ENCODE peak calls at places on chromosomes 11 and 22, in four cellular contexts. F is HCT116, X is K562, V is SK-N-SH. R is an unnamed sample.

GRCh38 chr22:19808873-19809478 is 45.7 kb downstream of the GNB1L start:
- DNase-seq in F (no peak), X (no peak), V (no peak), R (no peak)

GRCh38 chr11:34898474-34898873 is 17.7 kb downstream of the APIP start:
- DNase-seq in F (no peak), X (no peak), V (no peak), R (no peak)

GRCh38 chr11:118663929-118664328 is 15.5 kb downstream of the TREH start:
- DNase-seq in F (no peak), X (no peak), V (no peak), R (no peak)

GRCh38 chr11:118176400-118177134 is at the start of gene SCN2B:
- DNase-seq in F (no peak), X (peak; percentile 27), V (peak; percentile 78), R (no peak)

GRCh38 chr11:124535552-124536232 is 7.8 kb downstream of the OR8B12 start:
- DNase-seq in F (no peak), X (no peak), V (no peak), R (no peak)

GRCh38 chr11:85414175-85414574 is 213.0 kb downstream of the DLG2 start:
- DNase-seq in F (no peak), X (no peak), V (no peak), R (no peak)

GRCh38 chr11:73969991-73970800 is 12.4 kb downstream of the UCP2 start:
- DNase-seq in F (no peak), X (peak; percentile 31), V (peak; percentile 64), R (no peak)

GRCh38 chr11:76810151-76810853 is 27.1 kb downstream of the TSKU start:
- DNase-seq in F (peak; percentile 15), X (no peak), V (no peak), R (no peak)

GRCh38 chr11:123429336-123429735 is 733 bp upstream of the GRAMD1B start:
- DNase-seq in F (no peak), X (no peak), V (no peak), R (no peak)

GRCh38 chr11:16110862-16111261 is 245.5 kb downstream of the SOX6 start:
- DNase-seq in F (no peak), X (no peak), V (no peak), R (no peak)

GRCh38 chr11:64389851-64390250 is 30.9 kb downstream of the RPS6KA4 start:
- DNase-seq in F (no peak), X (no peak), V (no peak), R (no peak)

GRCh38 chr22:41308054-41308453 is 6.7 kb downstream of the ZC3H7B start:
- DNase-seq in F (no peak), X (no peak), V (no peak), R (no peak)

GRCh38 chr11:90373971-90374370 is 151.1 kb upstream of the CHORDC1 start:
- DNase-seq in F (no peak), X (no peak), V (no peak), R (no peak)

GRCh38 chr11:13118194-13118593 is 109.1 kb downstream of the RASSF10 start:
- DNase-seq in F (peak; percentile 78), X (no peak), V (no peak), R (peak; percentile 16)

GRCh38 chr22:31742115-31742514 is 7.8 kb downstream of the PRR14L start:
- DNase-seq in F (no peak), X (no peak), V (no peak), R (no peak)

GRCh38 chr11:66183581-66184048 is 84.8 kb upstream of the RAB1B start:
- DNase-seq in F (no peak), X (peak; percentile 37), V (no peak), R (no peak)

GRCh38 chr11:72574534-72575460 is 99.4 kb downstream of the PDE2A start:
- DNase-seq in F (no peak), X (no peak), V (no peak), R (no peak)

GRCh38 chr11:43579171-43579918 is 101.2 kb upstream of the HSD17B12 start:
- DNase-seq in F (no peak), X (peak; percentile 41), V (peak; percentile 78), R (no peak)

GRCh38 chr22:24219750-24220149 is 25.1 kb downstream of the GGT5 start:
- DNase-seq in F (no peak), X (no peak), V (peak; percentile 14), R (no peak)

GRCh38 chr22:20616451-20617043 is 109.1 kb downstream of the MED15 start:
- DNase-seq in F (no peak), X (no peak), V (no peak), R (no peak)

GRCh38 chr11:134592391-134592990 is 180.4 kb upstream of the B3GAT1 start:
- DNase-seq in F (peak; percentile 49), X (peak; percentile 38), V (peak; percentile 51), R (peak; percentile 15)

GRCh38 chr11:105177658-105178057 is 38.1 kb upstream of the CARD18 start:
- DNase-seq in F (no peak), X (no peak), V (no peak), R (no peak)

GRCh38 chr11:34238533-34238932 is 119.3 kb downstream of the ABTB2 start:
- DNase-seq in F (no peak), X (no peak), V (no peak), R (no peak)

GRCh38 chr11:47406896-47407745 is 1.3 kb upstream of the SLC39A13 start:
- DNase-seq in F (no peak), X (no peak), V (no peak), R (no peak)

GRCh38 chr22:30575011-30575671 is 676 bp upstream of the GAL3ST1 start:
- DNase-seq in F (no peak), X (no peak), V (peak; percentile 84), R (no peak)

GRCh38 chr22:24758164-24758799 is 16.2 kb downstream of the PIWIL3 start:
- DNase-seq in F (peak; percentile 39), X (peak; percentile 25), V (peak; percentile 57), R (peak; percentile 34)

GRCh38 chr11:103633037-103633788 is 403.2 kb upstream of the DDI1 start:
- DNase-seq in F (no peak), X (no peak), V (no peak), R (no peak)

GRCh38 chr11:443542-444199 is 1.9 kb upstream of the ANO9 start:
- DNase-seq in F (no peak), X (no peak), V (no peak), R (no peak)

GRCh38 chr11:114276077-114276476 is 20.1 kb upstream of the NNMT start:
- DNase-seq in F (no peak), X (no peak), V (no peak), R (no peak)

GRCh38 chr11:85889676-85890579 is 34.7 kb downstream of the CCDC83 start:
- DNase-seq in F (peak; percentile 72), X (no peak), V (no peak), R (peak; percentile 13)

GRCh38 chr11:71146846-71147245 is 105.5 kb downstream of the SHANK2 start:
- DNase-seq in F (no peak), X (no peak), V (no peak), R (no peak)

DNA sequence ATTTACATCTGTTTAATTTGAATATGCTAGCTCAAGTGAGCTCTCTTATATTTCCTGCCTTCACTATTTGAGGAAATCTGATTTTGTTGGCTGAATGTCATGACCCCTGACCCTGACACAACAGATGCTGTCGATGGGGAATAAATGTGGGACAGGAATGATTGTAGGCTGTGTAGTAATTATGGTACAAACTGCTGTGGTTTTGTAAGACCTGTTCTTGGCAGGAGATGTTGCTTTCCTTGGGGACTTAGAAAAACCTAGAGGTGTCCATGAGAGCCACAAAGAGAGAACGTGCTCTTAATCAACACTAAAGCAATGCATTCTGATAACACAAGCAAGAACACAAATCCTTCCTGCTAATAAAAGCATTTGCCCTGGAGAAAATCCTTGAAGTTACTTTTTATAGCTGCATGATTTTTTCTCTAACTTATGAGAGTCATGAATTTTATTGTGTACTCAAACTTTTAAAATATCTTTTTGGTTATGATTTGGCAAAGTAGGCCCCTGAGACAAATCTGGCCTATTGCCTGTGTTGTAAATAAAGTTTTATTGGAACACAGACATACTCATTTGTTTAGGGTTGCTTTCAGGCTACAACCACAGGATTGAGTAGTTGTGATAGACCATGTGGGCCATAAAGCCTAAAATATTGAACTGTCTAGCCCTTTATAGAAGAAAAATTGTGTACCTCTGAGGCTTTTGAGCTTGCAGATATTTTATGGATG is 90.2 kb downstream of the DDX10 start:
- DNase-seq in F (no peak), X (no peak), V (no peak), R (no peak)
- TF ChIP-seq ELF1 in F (no peak), X (no peak), V (no peak), R (no peak)

DNA sequence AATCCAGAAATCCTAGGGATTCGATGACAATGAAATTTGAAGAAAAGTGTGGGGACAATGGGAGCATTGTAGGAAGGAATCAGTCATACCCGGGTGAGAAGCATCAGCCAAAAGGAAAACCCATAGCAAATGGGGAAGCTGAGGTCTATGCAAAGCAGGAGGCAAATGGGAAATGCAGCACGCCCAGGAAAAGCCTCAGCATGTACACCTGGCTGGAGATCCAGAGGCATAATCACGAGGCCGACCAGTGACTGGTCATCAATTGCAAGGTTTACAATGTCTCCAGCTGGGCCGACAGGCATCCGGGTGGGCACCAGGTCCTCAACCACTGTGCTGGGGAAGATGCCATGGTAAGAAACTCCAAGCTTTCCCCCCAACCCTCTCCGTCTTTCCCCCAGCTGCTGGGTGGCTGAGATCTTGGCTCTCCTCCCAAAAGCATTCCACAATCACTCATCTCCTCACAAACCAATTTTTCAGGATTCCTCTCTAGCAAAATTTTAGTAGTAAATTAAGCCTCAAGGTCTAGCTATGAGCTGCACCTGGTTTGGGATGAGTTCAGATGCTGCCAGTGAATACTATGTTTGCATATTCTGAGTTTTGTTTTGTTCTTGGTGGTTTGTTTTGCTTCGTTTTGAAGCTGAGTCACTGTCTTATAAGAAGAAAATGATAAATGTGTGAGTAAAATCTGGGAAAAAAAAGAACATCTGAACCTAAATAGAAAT is 98.0 kb upstream of the OR5AK2 start:
- DNase-seq in F (no peak), X (no peak), V (no peak), R (no peak)
- H3K27ac ChIP-seq in F (no peak overlapping the region), X (no peak overlapping the region), V (no peak overlapping the region), R (no peak overlapping the region)

GRCh38 chr11:78978831-78979230 is 404.2 kb upstream of the NARS2 start:
- DNase-seq in F (no peak), X (no peak), V (no peak), R (no peak)
- TF ChIP-seq ELF1 in F (no peak), X (no peak), V (no peak), R (no peak)

DNA sequence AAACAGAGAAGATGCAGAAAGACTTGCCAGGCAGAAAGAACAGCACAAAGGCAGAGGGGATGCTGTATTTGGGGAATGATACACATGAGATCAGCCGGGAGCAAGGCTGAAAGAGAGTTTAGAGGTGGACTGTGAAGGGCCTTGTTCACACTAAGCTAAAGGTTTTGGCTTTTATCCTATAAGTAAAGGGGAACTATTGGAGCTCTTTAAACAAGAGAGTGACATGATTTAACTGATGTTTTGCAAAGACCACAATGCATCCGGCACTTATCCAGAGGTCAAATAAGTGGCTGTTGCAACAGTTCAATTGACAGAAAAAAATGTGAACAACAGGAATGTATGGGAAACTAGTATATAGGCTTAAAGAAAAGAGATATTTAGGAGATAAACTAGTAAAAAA is 64.7 kb upstream of the RRAS2 start:
- DNase-seq in F (no peak), X (no peak), V (no peak), R (peak; percentile 53)
- H3K27ac ChIP-seq in F (no peak overlapping the region), X (no peak overlapping the region), V (no peak overlapping the region), R (no peak overlapping the region)

DNA sequence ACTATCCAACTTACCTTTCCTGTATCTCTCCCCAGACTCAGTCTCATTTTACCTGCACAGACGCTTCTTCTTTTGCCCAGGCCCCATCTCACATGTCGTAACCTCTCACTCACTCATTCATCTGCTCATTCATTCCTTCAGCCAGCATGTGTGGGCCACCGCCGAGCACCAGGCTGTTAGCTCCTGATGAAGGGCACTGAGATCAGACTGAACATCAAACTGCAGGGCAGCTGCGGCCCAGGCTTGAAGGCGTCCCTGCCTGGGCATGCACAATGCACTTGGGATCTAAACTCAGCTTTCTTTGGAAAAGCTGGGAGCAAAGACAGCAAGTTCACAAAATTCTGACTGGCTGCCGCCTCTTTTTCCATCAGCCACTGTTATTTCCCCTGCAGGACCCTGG is 1456.3 kb downstream of the BRD1 start:
- DNase-seq in F (no peak), X (no peak), V (no peak), R (no peak)
- TF ChIP-seq ELF1 in F (no peak), X (no peak), V (no peak), R (no peak)